ENCODE peak calls at places on chromosome 5, in six cellular contexts. Q is CD4-positive, alpha-beta T cell; N is uterus; G is neural crest cell; I is IMR-90; R is GM23338. P is an unnamed sample.

GRCh38 chr5:170484847-170485605 is 18.8 kb upstream of the KCNIP1 start:
- DNase-seq in I (no peak), R (no peak), G (no peak), N (no peak), Q (no peak), P (no peak)

GRCh38 chr5:158119852-158120708 is 261.1 kb upstream of the CLINT1 start:
- DNase-seq in G (no peak), Q (no peak), N (peak; percentile 19), I (peak; percentile 13), R (no peak), P (no peak)

GRCh38 chr5:54619732-54620582 is 102.4 kb downstream of the SNX18 start:
- DNase-seq in N (no peak), G (no peak), Q (no peak), R (no peak), I (peak; percentile 44), P (no peak)

GRCh38 chr5:150298701-150299451 is 3.8 kb downstream of the ARSI start:
- DNase-seq in R (no peak), Q (no peak), I (peak; percentile 99), N (peak; percentile 81), G (no peak), P (no peak)

GRCh38 chr5:150989695-150990094 is 30.7 kb upstream of the GPX3 start:
- DNase-seq in G (no peak), Q (no peak), R (peak; percentile 86), N (no peak), I (no peak), P (no peak)

GRCh38 chr5:142426129-142426641 is 101.4 kb upstream of the SPRY4 start:
- DNase-seq in R (no peak), Q (peak; percentile 7), G (no peak), I (peak; percentile 63), N (peak; percentile 51), P (no peak)

GRCh38 chr5:173020643-173021042 is 35.5 kb upstream of the CREBRF start:
- DNase-seq in R (no peak), N (no peak), Q (no peak), G (no peak), I (no peak), P (no peak)

GRCh38 chr5:71932649-71933338 is 174.5 kb upstream of the MAP1B start:
- DNase-seq in I (peak; percentile 67), R (peak; percentile 75), G (peak; percentile 34), Q (no peak), N (peak; percentile 59), P (no peak)

GRCh38 chr5:88883566-88884434 is 816 bp upstream of the MEF2C start:
- DNase-seq in N (peak; percentile 83), G (peak; percentile 50), Q (no peak), I (peak; percentile 79), R (peak; percentile 78), P (peak; percentile 58)

GRCh38 chr5:153974131-153974812 is 64.4 kb downstream of the FAM114A2 start:
- DNase-seq in I (peak; percentile 40), G (peak; percentile 36), N (no peak), R (peak; percentile 79), Q (no peak), P (no peak)

GRCh38 chr5:168712280-168712924 is 133.2 kb upstream of the PANK3 start:
- DNase-seq in R (peak; percentile 31), Q (no peak), I (peak; percentile 97), G (no peak), N (no peak), P (no peak)

GRCh38 chr5:142977363-142978051 is 207.3 kb downstream of the ARHGAP26 start:
- DNase-seq in G (no peak), R (no peak), N (no peak), Q (peak; percentile 18), I (peak; percentile 94), P (no peak)

GRCh38 chr5:180683523-180683922 is 34.1 kb upstream of the FLT4 start:
- DNase-seq in N (no peak), G (no peak), Q (no peak), I (no peak), R (no peak), P (no peak)

GRCh38 chr5:149024477-149024876 is 38.4 kb downstream of the SH3TC2 start:
- DNase-seq in I (peak; percentile 77), R (no peak), Q (no peak), G (no peak), N (no peak), P (no peak)

GRCh38 chr5:150656191-150657132 is 4.6 kb upstream of the MYOZ3 start:
- DNase-seq in R (peak; percentile 83), N (peak; percentile 70), G (peak; percentile 82), I (no peak), Q (peak; percentile 74), P (peak; percentile 84)

GRCh38 chr5:122736086-122736485 is 38.8 kb upstream of the SNX2 start:
- DNase-seq in R (no peak), Q (no peak), G (no peak), N (no peak), I (no peak), P (no peak)

GRCh38 chr5:176438959-176439757 is 9.0 kb upstream of the FAF2 start:
- DNase-seq in I (peak; percentile 88), N (no peak), R (no peak), Q (no peak), G (no peak), P (no peak)

GRCh38 chr5:119291056-119291455 is 64.8 kb upstream of the TNFAIP8 start:
- DNase-seq in I (no peak), R (no peak), Q (no peak), N (no peak), G (no peak), P (no peak)

GRCh38 chr5:104179057-104179456 is 616.5 kb upstream of the NUDT12 start:
- DNase-seq in N (no peak), I (peak; percentile 63), R (peak; percentile 82), Q (no peak), G (no peak), P (no peak)

GRCh38 chr5:139946006-139946405 is 97.1 kb downstream of the NRG2 start:
- DNase-seq in R (no peak), Q (no peak), I (no peak), N (no peak), G (no peak), P (no peak)

GRCh38 chr5:117623042-117623815 is 1048.6 kb upstream of the SEMA6A start:
- DNase-seq in G (no peak), N (no peak), I (peak; percentile 10), R (no peak), Q (no peak), P (no peak)

DNA sequence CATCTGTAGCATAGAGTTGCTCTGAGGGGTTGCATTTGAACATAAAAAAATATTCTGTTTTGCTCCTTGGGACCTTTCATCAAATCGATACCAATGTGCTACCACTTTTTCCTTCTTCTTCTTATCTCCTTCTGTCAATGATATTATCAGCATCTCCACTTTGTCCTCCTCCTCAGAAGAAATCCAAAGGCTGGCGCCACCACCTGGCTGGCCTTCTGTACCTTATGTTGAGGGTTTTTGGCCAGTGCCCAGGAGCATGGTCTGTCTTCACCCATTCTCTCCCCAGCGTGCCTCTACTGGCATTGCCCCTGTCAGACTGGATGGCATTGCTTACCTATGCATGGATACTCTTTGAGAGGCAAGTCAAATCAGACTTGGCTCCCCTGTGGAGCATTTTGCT is 167.2 kb downstream of the CFAP90 start:
- DNase-seq in R (no peak), G (no peak), Q (no peak), I (no peak), N (no peak), P (no peak)
- TF ChIP-seq CTCF in R (peak; percentile 63), G (no peak), Q (no peak), I (no peak), N (no peak), P (no peak)

DNA sequence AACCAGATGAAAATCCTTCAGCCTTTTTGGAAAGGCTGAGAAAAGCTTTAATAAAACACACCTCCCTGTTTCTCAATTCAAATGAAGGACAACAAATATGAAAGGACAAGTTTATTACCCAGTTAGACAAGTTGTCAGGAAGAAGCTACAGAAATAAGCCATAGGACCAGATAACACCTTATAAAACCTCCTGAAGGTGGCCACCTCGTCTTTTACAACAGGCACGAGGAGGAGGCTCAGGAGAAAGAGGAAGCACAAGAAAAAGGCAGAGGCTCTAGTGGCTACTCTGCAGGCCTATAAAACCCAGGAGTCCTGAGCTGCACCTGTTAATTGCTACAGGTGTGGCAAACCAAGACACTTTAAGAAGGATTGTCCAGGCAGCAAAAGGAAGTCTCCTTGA is 352.1 kb upstream of the CDH18 start:
- DNase-seq in N (no peak), I (no peak), G (no peak), R (no peak), Q (no peak), P (no peak)
- TF ChIP-seq CTCF in N (no peak), I (no peak), G (no peak), R (peak; percentile 38), Q (no peak), P (no peak)

GRCh38 chr5:36585696-36586095 is 20.7 kb upstream of the SLC1A3 start:
- DNase-seq in I (no peak), Q (no peak), N (no peak), R (no peak), G (no peak), P (no peak)

GRCh38 chr5:36584009-36584875 is 22.2 kb upstream of the SLC1A3 start:
- DNase-seq in N (no peak), I (no peak), R (no peak), G (no peak), Q (no peak), P (no peak)

GRCh38 chr5:36576721-36577120 is 29.7 kb upstream of the SLC1A3 start:
- DNase-seq in R (no peak), N (no peak), Q (no peak), I (no peak), G (no peak), P (no peak)

GRCh38 chr5:36575367-36575781 is 31.0 kb upstream of the SLC1A3 start:
- DNase-seq in Q (no peak), I (peak; percentile 15), R (no peak), G (no peak), N (no peak), P (no peak)

DNA sequence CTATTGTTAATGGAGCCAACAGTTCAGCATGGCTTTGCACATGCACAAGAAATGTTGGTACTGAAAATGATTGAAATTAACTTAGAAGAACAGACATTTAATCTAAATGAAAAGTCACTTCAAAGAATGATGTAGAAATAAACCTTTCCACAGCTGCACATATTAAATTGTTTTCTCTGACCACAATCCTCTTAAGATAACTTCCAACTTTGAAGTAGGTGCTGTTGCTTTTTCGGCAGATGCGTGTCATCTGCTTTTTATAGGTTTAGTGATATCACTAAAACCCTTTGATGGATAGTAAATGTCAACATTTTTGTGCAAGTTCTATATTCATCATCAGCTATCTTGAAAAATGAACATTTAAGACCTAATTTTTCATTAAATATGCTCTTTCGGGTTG is 25.3 kb upstream of the SLC1A3 start:
- DNase-seq in I (no peak), G (no peak), N (no peak), R (no peak), Q (no peak), P (no peak)
- TF ChIP-seq CTCF in I (no peak), G (no peak), N (no peak), R (no peak), Q (no peak), P (no peak)

DNA sequence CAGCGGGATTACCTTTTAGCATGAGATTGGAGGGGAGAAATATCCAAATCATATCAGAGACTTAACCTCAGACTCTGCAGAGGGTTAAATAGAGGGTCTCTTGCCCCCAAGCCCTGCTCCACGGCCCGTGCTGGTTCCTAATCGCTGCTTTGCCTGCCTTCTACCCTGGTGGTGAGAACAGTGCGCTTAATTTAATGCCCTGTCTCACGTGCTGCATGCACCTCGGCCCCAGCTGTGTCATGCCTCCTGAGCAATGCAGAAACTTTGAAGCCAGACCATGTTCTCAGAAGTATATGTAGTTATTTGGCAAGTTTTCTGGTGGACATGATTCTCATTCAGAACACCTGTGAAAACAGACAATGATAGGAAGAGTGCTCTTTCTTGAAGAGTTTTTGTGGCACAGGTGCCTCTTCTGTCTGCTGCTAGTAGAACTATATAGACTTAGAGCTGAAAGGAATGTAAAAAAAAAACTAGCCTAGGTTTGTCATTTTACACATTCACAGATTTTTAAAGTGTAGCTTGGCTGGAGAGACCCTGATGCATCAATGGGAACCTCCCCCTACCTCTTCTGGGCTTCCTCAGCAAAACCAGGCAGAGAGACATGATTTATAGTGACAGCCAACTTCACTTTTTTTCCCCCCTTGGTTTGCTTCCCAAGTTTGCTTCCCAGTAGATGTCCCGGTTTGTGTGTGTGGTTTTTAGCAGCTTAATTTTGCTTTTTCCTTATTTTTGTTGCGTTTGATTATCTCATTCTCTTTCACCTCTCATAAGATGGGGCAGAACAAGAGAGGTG is 1.6 kb downstream of the OTULIN start:
- DNase-seq in I (peak; percentile 33), R (peak; percentile 44), N (no peak), G (no peak), Q (peak; percentile 36), P (peak; percentile 34)
- TF ChIP-seq CTCF in I (no peak), R (no peak), N (no peak), G (peak; percentile 49), Q (peak; percentile 35), P (no peak)

P was measured in activated B cell treated with CpG ODN at 0.5 μM for 24 hours.